ENCODE peak calls at places on chromosomes 11 and 22, in ten cellular contexts. X is neuronal stem cell; K is transverse colon; T is upper lobe of right lung; A is spleen; R is CD8-positive, alpha-beta memory T cell; N is tibial artery; Q is Caco-2; C is mesenchymal stem cell; M is right atrium auricular region. W is an unnamed sample.

GRCh38 chr11:23278121-23278520 is 417.8 kb upstream of the CCDC179 start:
- DNase-seq in C (peak; percentile 53), Q (no peak), K (no peak), T (no peak), X (no peak), M (no peak), A (no peak), R (no peak), N (no peak), W (no peak)

GRCh38 chr11:45337583-45338360 is 51.6 kb upstream of the SYT13 start:
- DNase-seq in M (no peak), X (no peak), C (no peak), T (no peak), Q (no peak), R (no peak), A (no peak), N (no peak), K (no peak), W (no peak)

GRCh38 chr11:75303544-75304224 is 47.8 kb downstream of the ARRB1 start:
- DNase-seq in A (no peak), Q (no peak), K (no peak), R (no peak), C (no peak), N (no peak), T (no peak), X (no peak), M (no peak), W (no peak)

GRCh38 chr11:74171630-74172465 is 759 bp downstream of the PPME1 start:
- DNase-seq in N (no peak), K (no peak), X (no peak), R (no peak), A (no peak), M (no peak), T (no peak), C (peak; percentile 25), Q (no peak), W (no peak)

GRCh38 chr11:64659417-64660144 is 63.4 kb downstream of the NRXN2 start:
- DNase-seq in R (no peak), A (no peak), C (peak; percentile 89), N (no peak), X (no peak), M (no peak), T (no peak), K (no peak), Q (no peak), W (no peak)

GRCh38 chr11:130124096-130124495 is 35.5 kb upstream of the ST14 start:
- DNase-seq in N (peak; percentile 90), M (peak; percentile 87), X (no peak), C (peak; percentile 94), Q (peak; percentile 66), R (no peak), K (peak; percentile 28), T (peak; percentile 90), A (peak; percentile 90), W (peak; percentile 53)

GRCh38 chr11:44615041-44615513 is 49.6 kb downstream of the CD82 start:
- DNase-seq in T (no peak), Q (no peak), X (no peak), A (peak; percentile 74), M (no peak), K (no peak), C (no peak), N (peak; percentile 45), R (peak; percentile 41), W (no peak)

GRCh38 chr11:720642-721346 is 14.8 kb downstream of the EPS8L2 start:
- DNase-seq in X (peak; percentile 56), C (no peak), M (no peak), K (peak; percentile 76), R (no peak), N (peak; percentile 73), Q (no peak), A (peak; percentile 81), T (no peak), W (no peak)

GRCh38 chr11:3341298-3341697 is 37.6 kb downstream of the ZNF195 start:
- DNase-seq in A (no peak), R (peak; percentile 70), Q (peak; percentile 60), X (peak; percentile 48), M (no peak), T (peak; percentile 80), C (no peak), K (peak; percentile 72), N (no peak), W (no peak)

GRCh38 chr22:37428649-37429586 is 1.6 kb upstream of the ELFN2 start:
- DNase-seq in N (no peak), A (no peak), M (no peak), K (peak; percentile 45), Q (peak; percentile 74), C (peak; percentile 76), T (no peak), R (peak; percentile 73), X (peak; percentile 83), W (no peak)

GRCh38 chr11:113896156-113896879 is 8.3 kb upstream of the HTR3B start:
- DNase-seq in Q (peak; percentile 55), T (no peak), N (no peak), C (peak; percentile 43), R (no peak), M (peak; percentile 66), K (peak; percentile 39), X (no peak), A (no peak), W (no peak)

GRCh38 chr11:2547806-2548205 is 103.0 kb downstream of the KCNQ1 start:
- DNase-seq in C (no peak), T (peak; percentile 48), M (no peak), A (peak; percentile 62), Q (no peak), X (no peak), R (peak; percentile 36), N (peak; percentile 44), K (peak; percentile 5), W (no peak)

GRCh38 chr11:34466802-34467488 is 28.2 kb downstream of the CAT start:
- DNase-seq in T (no peak), C (no peak), R (no peak), Q (no peak), X (no peak), M (no peak), N (no peak), K (no peak), A (no peak), W (no peak)

GRCh38 chr11:118908931-118909618 is 16.7 kb downstream of the BCL9L start:
- DNase-seq in Q (peak; percentile 75), M (no peak), A (peak; percentile 74), R (no peak), K (peak; percentile 71), C (peak; percentile 96), X (no peak), N (peak; percentile 94), T (peak; percentile 84), W (peak; percentile 91)

DNA sequence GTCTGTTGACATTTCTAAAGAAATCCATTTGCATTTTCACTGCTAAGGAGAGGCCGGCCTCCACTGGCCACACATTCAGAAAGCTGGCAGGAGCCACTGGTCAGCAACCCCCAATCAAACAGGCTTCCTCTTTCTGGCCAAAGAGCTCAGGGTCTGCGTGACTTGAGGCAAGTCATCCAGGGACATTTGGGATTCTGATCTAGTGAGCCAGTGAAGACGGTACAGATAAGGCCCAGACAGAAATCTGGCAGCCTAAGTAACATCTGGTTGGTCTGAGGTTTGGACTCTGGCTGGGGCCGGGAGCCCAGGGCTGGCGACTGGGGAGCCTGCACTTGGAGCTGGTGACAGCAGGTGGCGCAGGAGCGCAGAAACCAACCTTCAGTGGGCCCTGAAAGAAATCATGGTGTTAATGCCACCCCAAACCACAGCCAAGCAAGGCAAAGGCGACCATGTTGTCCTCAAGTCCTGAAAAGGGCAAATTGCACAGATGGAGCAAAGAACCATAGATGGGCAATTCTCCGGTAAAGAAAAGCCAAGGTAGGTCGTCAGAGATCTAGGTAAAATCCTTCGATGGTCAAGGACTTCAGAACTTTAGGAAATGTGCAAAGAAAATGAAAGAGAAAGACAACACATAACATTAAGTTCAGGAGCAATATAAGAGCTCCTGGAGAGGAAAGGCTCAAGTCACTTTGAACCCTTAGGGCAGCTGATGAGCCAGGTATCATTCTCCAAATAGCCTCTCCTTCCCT is 99.4 kb upstream of the BLID start:
- DNase-seq in T (peak; percentile 84), M (peak; percentile 89), A (peak; percentile 85), C (peak; percentile 95), Q (peak; percentile 82), N (peak; percentile 88), X (peak; percentile 67), K (peak; percentile 48), R (no peak), W (peak; percentile 86)
- H3K4me3 ChIP-seq in T (no peak overlapping the region), M (no peak overlapping the region), A (no peak overlapping the region), C (no peak overlapping the region), Q (no peak overlapping the region), N (no peak overlapping the region), X (no peak overlapping the region), K (no peak overlapping the region), R (no peak overlapping the region), W (no peak overlapping the region)

GRCh38 chr11:48207881-48208280 is 8.7 kb upstream of the OR4B1 start:
- DNase-seq in R (no peak), N (no peak), Q (no peak), A (no peak), T (no peak), M (no peak), C (no peak), X (no peak), K (no peak), W (no peak)
- H3K9me3 ChIP-seq in R (no peaks in the 10 kb centered on the region), N (no peaks in the 10 kb centered on the region), Q (peaks cover 6% of the 10 kb centered on the region), A (no peaks in the 10 kb centered on the region), T (no peaks in the 10 kb centered on the region), M (no peaks in the 10 kb centered on the region), C (no peaks in the 10 kb centered on the region), X (no peaks in the 10 kb centered on the region), K (no peaks in the 10 kb centered on the region), W (no peaks in the 10 kb centered on the region)

GRCh38 chr11:78351193-78351592 is 66.4 kb downstream of the GAB2 start:
- DNase-seq in M (no peak), Q (no peak), C (no peak), N (no peak), X (no peak), A (no peak), K (no peak), R (no peak), T (no peak), W (no peak)
- H3K4me3 ChIP-seq in M (no peak overlapping the region), Q (no peak overlapping the region), C (no peak overlapping the region), N (peak overlapping the region; percentile 9), X (no peak overlapping the region), A (no peak overlapping the region), K (peak overlapping the region; percentile 4), R (no peak overlapping the region), T (peak overlapping the region; percentile 25), W (no peak overlapping the region)

GRCh38 chr22:48104102-48104738 is 1341.8 kb downstream of the TBC1D22A start:
- DNase-seq in C (no peak), R (no peak), K (no peak), T (no peak), M (peak; percentile 34), N (no peak), X (no peak), A (no peak), Q (no peak), W (no peak)
- H3K9me3 ChIP-seq in C (peaks cover 7% of the 10 kb centered on the region), R (no peaks in the 10 kb centered on the region), K (no peaks in the 10 kb centered on the region), T (no peaks in the 10 kb centered on the region), M (peaks cover 10% of the 10 kb centered on the region), N (no peaks in the 10 kb centered on the region), X (no peaks in the 10 kb centered on the region), A (peaks cover 11% of the 10 kb centered on the region), Q (no peaks in the 10 kb centered on the region), W (no peaks in the 10 kb centered on the region)